ENCODE peak calls at places on chromosomes 13 and 19, in seven cellular contexts. G is H54; W is Calu3; D is activated CD4-positive, alpha-beta T cell treated with anti-CD3 and anti-CD28 coated beads, Interleukin-2, amount 50 U/mL, for 1 hour; I is amygdala; U is ascending aorta; H is amniotic stem cell. Z is an unnamed sample.

GRCh38 chr13:30659980-30660379 is 42.3 kb downstream of the USPL1 start:
- DNase-seq in U (no peak), D (no peak), I (no peak), W (no peak), G (no peak), H (no peak), Z (no peak)

GRCh38 chr13:101265934-101266333 is 150.4 kb downstream of the NALCN start:
- DNase-seq in W (no peak), I (no peak), U (no peak), G (no peak), H (no peak), D (no peak), Z (no peak)

GRCh38 chr19:18798384-18799352 is 7.6 kb upstream of the COMP start:
- DNase-seq in I (no peak), H (no peak), W (peak), G (no peak), U (no peak), D (no peak), Z (no peak)

GRCh38 chr13:71864981-71865857 is 1.8 kb downstream of the DACH1 start:
- DNase-seq in W (peak), U (no peak), H (no peak), D (no peak), G (no peak), I (no peak), Z (no peak)

GRCh38 chr13:86974995-86975328 is 696.2 kb upstream of the SLITRK5 start:
- DNase-seq in G (no peak), U (no peak), H (no peak), W (no peak), I (no peak), D (no peak), Z (no peak)

GRCh38 chr19:34145741-34146202 is 26.5 kb upstream of the LSM14A start:
- DNase-seq in U (no peak), G (peak), W (peak), I (no peak), H (no peak), D (peak), Z (peak)

GRCh38 chr19:42111811-42112210 is 20.4 kb downstream of the POU2F2 start:
- DNase-seq in W (no peak), I (no peak), H (no peak), G (peak), U (no peak), D (no peak), Z (no peak)

GRCh38 chr19:35045667-35046300 is 4.3 kb downstream of the HPN start:
- DNase-seq in W (no peak), D (peak), H (no peak), I (no peak), G (peak), U (no peak), Z (peak)

GRCh38 chr19:13817018-13817614 is 21.9 kb downstream of the ZSWIM4 start:
- DNase-seq in H (no peak), U (no peak), I (no peak), G (no peak), W (no peak), D (no peak), Z (no peak)

GRCh38 chr19:2055871-2056809 is 5.1 kb upstream of the MKNK2 start:
- DNase-seq in H (no peak), G (no peak), U (no peak), W (no peak), D (no peak), I (no peak), Z (no peak)

GRCh38 chr13:107554355-107554905 is 660.9 kb downstream of the LIG4 start:
- DNase-seq in D (no peak), U (no peak), I (no peak), G (no peak), W (no peak), H (no peak), Z (no peak)

GRCh38 chr19:48614436-48615144 is at the start of gene FAM83E:
- DNase-seq in D (no peak), I (no peak), H (no peak), W (peak), G (no peak), U (no peak), Z (no peak)

GRCh38 chr19:11174336-11174735 is 18.8 kb upstream of the SPC24 start:
- DNase-seq in I (no peak), G (no peak), H (no peak), W (no peak), U (no peak), D (no peak), Z (no peak)

GRCh38 chr19:9586764-9587163 is 2.5 kb upstream of the ZNF121 start:
- DNase-seq in W (peak), H (peak), U (no peak), G (no peak), I (peak), D (peak), Z (peak)

GRCh38 chr19:36837902-36838783 is at the start of gene ZNF790:
- DNase-seq in H (peak), D (peak), I (peak), U (peak), G (peak), W (peak), Z (peak)

GRCh38 chr19:31423896-31424295 is 74.7 kb upstream of the TSHZ3 start:
- DNase-seq in H (no peak), U (no peak), I (no peak), D (no peak), G (no peak), W (no peak), Z (no peak)

GRCh38 chr19:3852177-3852511 is 16.7 kb downstream of the ZFR2 start:
- DNase-seq in U (no peak), W (no peak), H (no peak), G (no peak), D (no peak), I (no peak), Z (no peak)

GRCh38 chr13:114109646-114110045 is 22.8 kb downstream of the RASA3 start:
- DNase-seq in G (no peak), W (no peak), I (no peak), U (no peak), D (peak), H (no peak), Z (no peak)

GRCh38 chr13:48000559-48001126 is 430 bp downstream of the SUCLA2 start:
- DNase-seq in D (no peak), W (peak), I (no peak), U (no peak), G (peak), H (no peak), Z (no peak)

GRCh38 chr13:19058566-19058965 is 123.1 kb downstream of the TUBA3C start:
- DNase-seq in W (no peak), U (no peak), H (no peak), G (no peak), D (no peak), I (no peak), Z (no peak)

GRCh38 chr13:106617561-106617960 is 49.6 kb upstream of the ARGLU1 start:
- DNase-seq in W (no peak), H (no peak), G (peak), I (no peak), U (no peak), D (no peak), Z (no peak)

GRCh38 chr13:110458594-110459365 is 102.7 kb downstream of the RAB20 start:
- DNase-seq in D (no peak), I (no peak), H (no peak), W (no peak), U (no peak), G (no peak), Z (no peak)

GRCh38 chr19:11539495-11540365 is 1.1 kb downstream of the CNN1 start:
- DNase-seq in I (no peak), H (no peak), D (no peak), W (no peak), U (no peak), G (no peak), Z (no peak)

GRCh38 chr19:57338798-57339378 is 12.2 kb upstream of the ZNF304 start:
- DNase-seq in W (no peak), I (no peak), H (no peak), G (no peak), U (no peak), D (no peak), Z (no peak)

GRCh38 chr13:112688560-112689497 is 1.0 kb upstream of the ATP11A start:
- DNase-seq in H (no peak), G (no peak), W (no peak), I (peak), D (peak), U (no peak), Z (peak)

GRCh38 chr13:92989301-92989700 is 237.3 kb upstream of the GPC6 start:
- DNase-seq in W (no peak), U (no peak), I (no peak), H (no peak), D (no peak), G (no peak), Z (no peak)

GRCh38 chr13:91572439-91572838 is 174.0 kb downstream of the GPC5 start:
- DNase-seq in U (no peak), W (no peak), D (no peak), G (no peak), I (no peak), H (no peak), Z (no peak)

GRCh38 chr13:39895254-39895653 is 239.8 kb downstream of the COG6 start:
- DNase-seq in U (no peak), W (no peak), I (no peak), D (no peak), H (no peak), G (no peak), Z (no peak)

GRCh38 chr19:14519860-14520407 is 1.7 kb upstream of the DNAJB1 start:
- DNase-seq in I (no peak), G (peak), D (no peak), U (no peak), W (peak), H (no peak), Z (no peak)

GRCh38 chr13:20428666-20429644 is 96.7 kb downstream of the CRYL1 start:
- DNase-seq in W (no peak), D (no peak), H (no peak), G (no peak), I (no peak), U (no peak), Z (no peak)

GRCh38 chr19:845707-846481 is 5.1 kb downstream of the PRTN3 start:
- DNase-seq in G (no peak), H (no peak), W (no peak), D (no peak), U (no peak), I (no peak), Z (no peak)

GRCh38 chr13:109275848-109276247 is 510.5 kb downstream of the IRS2 start:
- DNase-seq in W (peak), I (no peak), H (no peak), U (no peak), D (no peak), G (no peak), Z (no peak)

GRCh38 chr19:8517551-8518442 is 3.8 kb upstream of the ZNF414 start:
- DNase-seq in H (no peak), U (no peak), D (peak), I (no peak), G (no peak), W (no peak), Z (peak)

GRCh38 chr19:9309974-9310446 is 372 bp upstream of the ZNF699 start:
- DNase-seq in G (peak), U (peak), I (no peak), H (peak), W (peak), D (no peak), Z (no peak)

GRCh38 chr19:5217171-5217570 is 123.4 kb downstream of the PTPRS start:
- DNase-seq in U (no peak), H (no peak), D (no peak), W (no peak), I (no peak), G (no peak), Z (no peak)

GRCh38 chr19:7521551-7522071 is 813 bp upstream of the MCOLN1 start:
- DNase-seq in U (no peak), G (no peak), W (no peak), I (no peak), D (no peak), H (no peak), Z (no peak)